ENCODE peak calls at places on chromosomes 7 and 10, in seven cellular contexts. One of them, this sample, is unnamed.
A peak's percentile ranks its signal among the peaks of the same experiment; 100 is the strongest.

GRCh38 chr7:125670926-125671572 is 741.4 kb upstream of the POT1 start:
- DNase-seq in iPS-NIHi11: peak; percentile 13
- DNase-seq in HTR-8/SVneo: no peak
- DNase-seq in small intestine: no peak
- DNase-seq in SW 1271: no peak
- DNase-seq in T-helper 9 cell: no peak
- DNase-seq in HS-27A: no peak
- DNase-seq in this sample: no peak

GRCh38 chr10:1492641-1493040 is 244.7 kb downstream of the ADARB2 start:
- DNase-seq in iPS-NIHi11: no peak
- DNase-seq in HTR-8/SVneo: no peak
- DNase-seq in small intestine: no peak
- DNase-seq in SW 1271: no peak
- DNase-seq in T-helper 9 cell: no peak
- DNase-seq in HS-27A: no peak
- DNase-seq in this sample: no peak

GRCh38 chr10:69089638-69090599 is 2.0 kb downstream of the SRGN start:
- DNase-seq in iPS-NIHi11: no peak
- DNase-seq in HTR-8/SVneo: no peak
- DNase-seq in small intestine: peak; percentile 42
- DNase-seq in SW 1271: no peak
- DNase-seq in T-helper 9 cell: peak; percentile 64
- DNase-seq in HS-27A: no peak
- DNase-seq in this sample: no peak

GRCh38 chr7:94008537-94008936 is 4.4 kb upstream of the BET1 start:
- DNase-seq in iPS-NIHi11: no peak
- DNase-seq in HTR-8/SVneo: no peak
- DNase-seq in small intestine: no peak
- DNase-seq in SW 1271: no peak
- DNase-seq in T-helper 9 cell: no peak
- DNase-seq in HS-27A: no peak
- DNase-seq in this sample: no peak

GRCh38 chr10:60155945-60156683 is 233.6 kb downstream of the ANK3 start:
- DNase-seq in iPS-NIHi11: no peak
- DNase-seq in HTR-8/SVneo: no peak
- DNase-seq in small intestine: no peak
- DNase-seq in SW 1271: no peak
- DNase-seq in T-helper 9 cell: no peak
- DNase-seq in HS-27A: no peak
- DNase-seq in this sample: no peak

GRCh38 chr10:3765376-3765667 is 19.7 kb downstream of the KLF6 start:
- DNase-seq in iPS-NIHi11: no peak
- DNase-seq in HTR-8/SVneo: no peak
- DNase-seq in small intestine: no peak
- DNase-seq in SW 1271: no peak
- DNase-seq in T-helper 9 cell: no peak
- DNase-seq in HS-27A: no peak
- DNase-seq in this sample: no peak

GRCh38 chr7:33640732-33641131 is 264.6 kb upstream of the BMPER start:
- DNase-seq in iPS-NIHi11: no peak
- DNase-seq in HTR-8/SVneo: no peak
- DNase-seq in small intestine: no peak
- DNase-seq in SW 1271: no peak
- DNase-seq in T-helper 9 cell: no peak
- DNase-seq in HS-27A: no peak
- DNase-seq in this sample: no peak

GRCh38 chr10:64601298-64601697 is 1080.1 kb downstream of the REEP3 start:
- DNase-seq in iPS-NIHi11: no peak
- DNase-seq in HTR-8/SVneo: no peak
- DNase-seq in small intestine: no peak
- DNase-seq in SW 1271: no peak
- DNase-seq in T-helper 9 cell: no peak
- DNase-seq in HS-27A: no peak
- DNase-seq in this sample: no peak

GRCh38 chr10:92691591-92692084 is 1.9 kb downstream of the HHEX start:
- DNase-seq in iPS-NIHi11: peak; percentile 34
- DNase-seq in HTR-8/SVneo: no peak
- DNase-seq in small intestine: no peak
- DNase-seq in SW 1271: no peak
- DNase-seq in T-helper 9 cell: no peak
- DNase-seq in HS-27A: no peak
- DNase-seq in this sample: no peak

GRCh38 chr7:26307226-26307625 is 15.6 kb downstream of the SNX10 start:
- DNase-seq in iPS-NIHi11: no peak
- DNase-seq in HTR-8/SVneo: peak; percentile 32
- DNase-seq in small intestine: no peak
- DNase-seq in SW 1271: no peak
- DNase-seq in T-helper 9 cell: no peak
- DNase-seq in HS-27A: no peak
- DNase-seq in this sample: no peak

GRCh38 chr10:132937861-132938260 is 4.5 kb downstream of the CFAP46 start:
- DNase-seq in iPS-NIHi11: no peak
- DNase-seq in HTR-8/SVneo: no peak
- DNase-seq in small intestine: no peak
- DNase-seq in SW 1271: no peak
- DNase-seq in T-helper 9 cell: no peak
- DNase-seq in HS-27A: no peak
- DNase-seq in this sample: no peak

GRCh38 chr10:5585517-5586222 is 60.9 kb downstream of the CALML3 start:
- DNase-seq in iPS-NIHi11: no peak
- DNase-seq in HTR-8/SVneo: no peak
- DNase-seq in small intestine: no peak
- DNase-seq in SW 1271: no peak
- DNase-seq in T-helper 9 cell: no peak
- DNase-seq in HS-27A: no peak
- DNase-seq in this sample: no peak

GRCh38 chr7:132307465-132307864 is 268.8 kb downstream of the PLXNA4 start:
- DNase-seq in iPS-NIHi11: no peak
- DNase-seq in HTR-8/SVneo: no peak
- DNase-seq in small intestine: no peak
- DNase-seq in SW 1271: no peak
- DNase-seq in T-helper 9 cell: no peak
- DNase-seq in HS-27A: no peak
- DNase-seq in this sample: no peak

GRCh38 chr7:33854178-33854577 is 51.2 kb upstream of the BMPER start:
- DNase-seq in iPS-NIHi11: no peak
- DNase-seq in HTR-8/SVneo: peak; percentile 6
- DNase-seq in small intestine: no peak
- DNase-seq in SW 1271: no peak
- DNase-seq in T-helper 9 cell: no peak
- DNase-seq in HS-27A: no peak
- DNase-seq in this sample: no peak

GRCh38 chr10:59234194-59234593 is 57.8 kb downstream of the PHYHIPL start:
- DNase-seq in iPS-NIHi11: no peak
- DNase-seq in HTR-8/SVneo: no peak
- DNase-seq in small intestine: no peak
- DNase-seq in SW 1271: no peak
- DNase-seq in T-helper 9 cell: no peak
- DNase-seq in HS-27A: no peak
- DNase-seq in this sample: no peak

GRCh38 chr7:3668743-3669142 is 367.7 kb downstream of the SDK1 start:
- DNase-seq in iPS-NIHi11: no peak
- DNase-seq in HTR-8/SVneo: no peak
- DNase-seq in small intestine: no peak
- DNase-seq in SW 1271: no peak
- DNase-seq in T-helper 9 cell: no peak
- DNase-seq in HS-27A: no peak
- DNase-seq in this sample: no peak

GRCh38 chr10:1440897-1441296 is 296.4 kb downstream of the ADARB2 start:
- DNase-seq in iPS-NIHi11: no peak
- DNase-seq in HTR-8/SVneo: no peak
- DNase-seq in small intestine: peak; percentile 16
- DNase-seq in SW 1271: no peak
- DNase-seq in T-helper 9 cell: no peak
- DNase-seq in HS-27A: no peak
- DNase-seq in this sample: no peak